ENCODE peak calls at places on chromosomes 16 and 17, in four cellular contexts. One of them, this sample, is unnamed.

GRCh38 chr17:81020443-81020766 is 14.5 kb upstream of the BAIAP2 start:
- DNase-seq in ovary: no peak
- DNase-seq in heart left ventricle: no peak
- DNase-seq in transverse colon: no peak
- DNase-seq in this sample: no peak

GRCh38 chr17:4163951-4164350 is 21.0 kb downstream of the CYB5D2 start:
- DNase-seq in heart left ventricle: no peak
- DNase-seq in transverse colon: no peak
- DNase-seq in ovary: peak
- DNase-seq in this sample: peak

GRCh38 chr17:62139141-62139540 is 74.1 kb upstream of the MED13 start:
- DNase-seq in heart left ventricle: peak
- DNase-seq in ovary: no peak
- DNase-seq in transverse colon: no peak
- DNase-seq in this sample: no peak

GRCh38 chr17:64156670-64157069 is 26.7 kb upstream of the ERN1 start:
- DNase-seq in transverse colon: no peak
- DNase-seq in heart left ventricle: no peak
- DNase-seq in ovary: no peak
- DNase-seq in this sample: peak

GRCh38 chr17:4354862-4355514 is 11.5 kb downstream of the UBE2G1 start:
- DNase-seq in transverse colon: no peak
- DNase-seq in heart left ventricle: no peak
- DNase-seq in ovary: no peak
- DNase-seq in this sample: no peak

GRCh38 chr17:76561332-76561731 is 21.5 kb downstream of the PRCD start:
- DNase-seq in transverse colon: no peak
- DNase-seq in heart left ventricle: no peak
- DNase-seq in ovary: no peak
- DNase-seq in this sample: no peak

GRCh38 chr17:862584-862983 is 80.4 kb downstream of the MRM3 start:
- DNase-seq in ovary: no peak
- DNase-seq in transverse colon: no peak
- DNase-seq in heart left ventricle: no peak
- DNase-seq in this sample: no peak

GRCh38 chr17:1931759-1932579 is 93.2 kb downstream of the RTN4RL1 start:
- DNase-seq in transverse colon: peak
- DNase-seq in ovary: peak
- DNase-seq in heart left ventricle: peak
- DNase-seq in this sample: peak

GRCh38 chr16:87949071-87949744 is 2.0 kb upstream of the BANP start:
- DNase-seq in heart left ventricle: no peak
- DNase-seq in transverse colon: peak
- DNase-seq in ovary: no peak
- DNase-seq in this sample: peak

GRCh38 chr17:57464191-57464864 is 208.0 kb downstream of the MSI2 start:
- DNase-seq in transverse colon: no peak
- DNase-seq in ovary: no peak
- DNase-seq in heart left ventricle: no peak
- DNase-seq in this sample: no peak

GRCh38 chr17:56785396-56785795 is 48.3 kb downstream of the C17orf67 start:
- DNase-seq in heart left ventricle: no peak
- DNase-seq in ovary: no peak
- DNase-seq in transverse colon: no peak
- DNase-seq in this sample: no peak

DNA sequence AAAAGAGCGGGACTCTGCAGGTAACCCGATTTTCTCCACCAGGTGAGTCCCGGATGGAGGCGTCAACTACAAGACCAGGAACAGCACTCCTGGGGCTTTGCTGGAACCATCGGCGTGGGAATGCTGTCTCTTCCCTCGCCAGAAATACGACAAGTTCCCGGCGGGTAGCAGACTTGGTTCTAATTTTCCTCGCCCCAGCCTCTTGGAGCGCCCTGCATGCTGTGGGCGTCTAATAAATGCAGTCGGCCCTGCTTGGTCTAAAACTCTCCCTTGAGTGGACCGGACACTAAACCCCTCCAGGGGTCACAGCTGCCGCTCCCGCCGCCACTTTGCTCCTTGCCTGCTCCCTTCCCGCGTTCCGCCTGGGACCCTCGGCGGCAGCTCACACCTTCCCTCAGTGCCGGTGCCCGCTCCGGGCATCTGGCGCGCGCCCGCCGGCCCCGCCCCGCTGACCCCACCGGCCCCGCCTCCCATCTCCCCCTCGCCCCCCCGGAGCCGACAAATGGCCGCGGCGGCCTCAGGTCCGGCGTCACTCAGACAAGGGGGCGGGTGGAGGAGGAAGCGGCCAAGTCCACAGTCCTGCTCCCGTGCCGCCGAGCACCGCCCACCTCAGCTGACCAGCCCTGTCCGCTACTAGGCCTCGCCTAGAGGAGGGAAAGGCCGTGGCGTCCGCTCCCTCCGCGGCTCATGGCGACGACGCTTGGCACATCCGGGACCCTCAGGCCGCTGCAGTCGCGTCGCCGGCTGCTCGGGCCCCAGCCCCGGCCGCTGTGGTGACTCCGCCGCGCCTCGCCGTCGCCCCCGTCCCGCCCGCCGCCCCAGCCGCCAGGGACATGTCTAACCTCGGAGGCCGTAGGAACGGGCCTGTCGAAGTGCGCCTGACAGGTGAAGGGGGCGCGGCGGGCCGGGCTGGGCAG is 65.8 kb downstream of the KPNA2 start:
- DNase-seq in ovary: peak
- DNase-seq in heart left ventricle: peak
- DNase-seq in transverse colon: peak
- DNase-seq in this sample: peak
- TF ChIP-seq POLR2A in ovary: peak
- TF ChIP-seq POLR2A in heart left ventricle: peak
- TF ChIP-seq POLR2A in transverse colon: peak
- TF ChIP-seq POLR2A in this sample: peak

DNA sequence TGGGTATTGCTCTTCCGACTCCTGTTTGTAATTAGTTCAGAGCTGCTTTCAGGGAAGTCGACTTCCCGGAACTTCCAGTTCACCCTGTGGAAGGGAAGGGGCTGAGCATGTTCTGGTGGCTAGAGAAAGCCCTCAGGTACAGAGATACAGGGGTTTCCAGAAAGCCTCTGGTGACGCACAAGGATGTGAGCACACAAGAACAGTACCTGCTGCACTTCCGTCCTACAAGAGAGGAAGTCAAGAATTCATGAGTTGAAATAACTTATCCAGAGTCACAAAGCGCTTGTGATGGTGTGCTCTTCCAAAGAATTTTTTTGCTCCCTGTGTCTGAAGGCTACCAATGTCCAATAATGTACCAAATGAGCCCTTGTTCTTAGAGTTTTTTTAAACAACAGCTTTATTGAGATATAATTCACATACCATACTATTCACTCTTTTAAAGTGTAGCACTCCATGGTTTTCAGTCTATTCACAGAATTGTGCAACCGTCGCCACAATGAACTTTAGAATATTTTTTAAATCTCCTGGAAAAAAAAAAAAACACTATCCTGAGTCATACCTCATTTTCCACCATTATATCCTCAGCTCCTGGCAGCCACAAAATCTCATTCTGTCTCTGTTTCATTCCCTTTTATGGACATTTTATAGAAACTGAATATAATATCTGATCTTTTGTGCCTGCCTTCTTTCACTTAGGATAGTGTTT is 327.6 kb downstream of the CDH13 start:
- DNase-seq in ovary: no peak
- DNase-seq in transverse colon: no peak
- DNase-seq in heart left ventricle: no peak
- DNase-seq in this sample: no peak
- H3K27ac ChIP-seq in ovary: no peak
- H3K27ac ChIP-seq in transverse colon: no peak
- H3K27ac ChIP-seq in heart left ventricle: no peak
- H3K27ac ChIP-seq in this sample: no peak

GRCh38 chr17:74768069-74768762 is 7.9 kb downstream of the NAT9 start:
- DNase-seq in ovary: no peak
- DNase-seq in heart left ventricle: peak
- DNase-seq in transverse colon: no peak
- DNase-seq in this sample: peak
- TF ChIP-seq POLR2A in ovary: no peak
- TF ChIP-seq POLR2A in heart left ventricle: no peak
- TF ChIP-seq POLR2A in transverse colon: no peak
- TF ChIP-seq POLR2A in this sample: no peak

GRCh38 chr16:17368951-17369350 is 101.8 kb downstream of the XYLT1 start:
- DNase-seq in transverse colon: no peak
- DNase-seq in ovary: no peak
- DNase-seq in heart left ventricle: no peak
- DNase-seq in this sample: no peak

GRCh38 chr16:17369441-17369951 is 101.3 kb downstream of the XYLT1 start:
- DNase-seq in heart left ventricle: peak
- DNase-seq in ovary: no peak
- DNase-seq in transverse colon: peak
- DNase-seq in this sample: peak

GRCh38 chr16:17367932-17368331 is 102.8 kb downstream of the XYLT1 start:
- DNase-seq in transverse colon: peak
- DNase-seq in ovary: no peak
- DNase-seq in heart left ventricle: no peak
- DNase-seq in this sample: no peak

GRCh38 chr16:17367034-17367433 is 103.7 kb downstream of the XYLT1 start:
- DNase-seq in heart left ventricle: no peak
- DNase-seq in ovary: no peak
- DNase-seq in transverse colon: no peak
- DNase-seq in this sample: no peak

GRCh38 chr16:17368511-17368910 is 102.2 kb downstream of the XYLT1 start:
- DNase-seq in ovary: no peak
- DNase-seq in heart left ventricle: no peak
- DNase-seq in transverse colon: no peak
- DNase-seq in this sample: no peak
- H3K27ac ChIP-seq in ovary: no peak
- H3K27ac ChIP-seq in heart left ventricle: peak
- H3K27ac ChIP-seq in transverse colon: peak
- H3K27ac ChIP-seq in this sample: no peak

GRCh38 chr17:74432484-74433391 is 850 bp downstream of the GPRC5C start:
- DNase-seq in heart left ventricle: no peak
- DNase-seq in transverse colon: no peak
- DNase-seq in ovary: no peak
- DNase-seq in this sample: peak

GRCh38 chr17:74431568-74432483 is at the start of gene GPRC5C:
- DNase-seq in ovary: peak
- DNase-seq in heart left ventricle: peak
- DNase-seq in transverse colon: peak
- DNase-seq in this sample: peak

GRCh38 chr17:74435775-74436359 is 4.0 kb downstream of the GPRC5C start:
- DNase-seq in transverse colon: no peak
- DNase-seq in heart left ventricle: peak
- DNase-seq in ovary: no peak
- DNase-seq in this sample: no peak

GRCh38 chr17:74430706-74431567 is 951 bp upstream of the GPRC5C start:
- DNase-seq in heart left ventricle: peak
- DNase-seq in transverse colon: peak
- DNase-seq in ovary: peak
- DNase-seq in this sample: peak

GRCh38 chr17:74433421-74434121 is 1.7 kb downstream of the GPRC5C start:
- DNase-seq in transverse colon: no peak
- DNase-seq in ovary: no peak
- DNase-seq in heart left ventricle: no peak
- DNase-seq in this sample: peak
- TF ChIP-seq POLR2A in transverse colon: no peak
- TF ChIP-seq POLR2A in ovary: no peak
- TF ChIP-seq POLR2A in heart left ventricle: no peak
- TF ChIP-seq POLR2A in this sample: no peak

DNA sequence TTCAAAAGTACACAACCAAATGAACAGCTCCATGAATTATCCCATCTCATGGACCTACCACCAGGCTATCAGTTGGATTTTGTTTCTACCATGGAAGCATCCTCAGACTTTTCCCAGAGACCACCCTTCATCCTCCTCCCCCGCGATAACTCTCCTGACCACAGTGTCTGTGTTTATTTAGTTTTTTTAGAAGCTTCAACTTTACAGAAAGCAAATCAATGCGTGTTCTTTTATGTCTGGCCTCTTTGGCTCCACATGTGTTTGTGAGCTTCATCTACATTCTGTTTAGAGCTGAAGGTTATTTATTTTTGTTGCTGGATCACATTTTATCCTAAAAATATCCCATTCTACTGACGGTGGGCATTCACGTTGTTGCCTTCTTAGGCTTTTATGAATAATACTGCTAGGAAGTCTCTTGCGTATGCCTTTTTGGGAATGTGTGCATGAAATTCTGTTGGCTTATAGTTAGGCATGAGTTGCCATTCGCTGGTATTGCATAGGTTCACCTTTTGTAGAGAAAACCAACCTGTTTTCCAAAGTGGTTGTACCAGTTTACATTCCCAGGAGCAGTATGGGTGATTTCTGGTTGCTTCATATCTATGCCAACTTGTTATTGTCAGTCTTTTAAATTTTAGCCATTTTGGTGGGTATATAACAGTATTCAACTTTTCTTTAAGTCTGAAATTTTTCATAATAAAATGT is 83.0 kb downstream of the CMIP start:
- DNase-seq in ovary: no peak
- DNase-seq in transverse colon: no peak
- DNase-seq in heart left ventricle: no peak
- DNase-seq in this sample: no peak
- H3K27ac ChIP-seq in ovary: no peak
- H3K27ac ChIP-seq in transverse colon: no peak
- H3K27ac ChIP-seq in heart left ventricle: peak
- H3K27ac ChIP-seq in this sample: no peak

GRCh38 chr17:83079340-83079747 is at the start of gene METRNL:
- DNase-seq in ovary: peak
- DNase-seq in transverse colon: peak
- DNase-seq in heart left ventricle: peak
- DNase-seq in this sample: peak
- TF ChIP-seq POLR2A in ovary: no peak
- TF ChIP-seq POLR2A in transverse colon: no peak
- TF ChIP-seq POLR2A in heart left ventricle: no peak
- TF ChIP-seq POLR2A in this sample: peak